ENCODE peak calls at places on chromosomes 12 and 14, in four cellular contexts. One of them, this sample, is unnamed. For H3K4me1, the result is how much of the 10 kb centered on the place peaks cover.

GRCh38 chr14:92991536-92991935 is 68.6 kb downstream of the CHGA start:
- DNase-seq in SK-N-SH: no peak
- DNase-seq in keratinocyte: no peak
- DNase-seq in ascending aorta: no peak
- DNase-seq in this sample: no peak

GRCh38 chr14:77804592-77804991 is 4.7 kb downstream of the ADCK1 start:
- DNase-seq in keratinocyte: peak
- DNase-seq in ascending aorta: no peak
- DNase-seq in SK-N-SH: no peak
- DNase-seq in this sample: no peak

GRCh38 chr12:3815096-3815766 is 58.0 kb downstream of the PARP11 start:
- DNase-seq in ascending aorta: no peak
- DNase-seq in keratinocyte: no peak
- DNase-seq in SK-N-SH: no peak
- DNase-seq in this sample: no peak

GRCh38 chr14:68210729-68211299 is 391.2 kb downstream of the RAD51B start:
- DNase-seq in SK-N-SH: no peak
- DNase-seq in keratinocyte: peak
- DNase-seq in ascending aorta: no peak
- DNase-seq in this sample: no peak

GRCh38 chr12:56375598-56376434 is 13.2 kb upstream of the APOF start:
- DNase-seq in SK-N-SH: no peak
- DNase-seq in ascending aorta: no peak
- DNase-seq in keratinocyte: no peak
- DNase-seq in this sample: no peak

GRCh38 chr12:6095269-6095668 is 29.2 kb downstream of the VWF start:
- DNase-seq in SK-N-SH: no peak
- DNase-seq in ascending aorta: no peak
- DNase-seq in keratinocyte: no peak
- DNase-seq in this sample: no peak

GRCh38 chr12:76696186-76696585 is 67.7 kb upstream of the ZDHHC17 start:
- DNase-seq in SK-N-SH: no peak
- DNase-seq in ascending aorta: no peak
- DNase-seq in keratinocyte: no peak
- DNase-seq in this sample: no peak

GRCh38 chr14:48373993-48374392 is 698.6 kb upstream of the MDGA2 start:
- DNase-seq in ascending aorta: no peak
- DNase-seq in SK-N-SH: no peak
- DNase-seq in keratinocyte: no peak
- DNase-seq in this sample: no peak

GRCh38 chr14:76918176-76918750 is 92.1 kb downstream of the LRRC74A start:
- DNase-seq in keratinocyte: no peak
- DNase-seq in ascending aorta: no peak
- DNase-seq in SK-N-SH: peak
- DNase-seq in this sample: peak

GRCh38 chr12:44774815-44775411 is 101.2 kb downstream of the NELL2 start:
- DNase-seq in SK-N-SH: peak
- DNase-seq in keratinocyte: no peak
- DNase-seq in ascending aorta: no peak
- DNase-seq in this sample: no peak

GRCh38 chr14:55832122-55832911 is 252.3 kb downstream of the KTN1 start:
- DNase-seq in ascending aorta: no peak
- DNase-seq in SK-N-SH: no peak
- DNase-seq in keratinocyte: no peak
- DNase-seq in this sample: no peak

GRCh38 chr12:79451365-79451764 is 239.4 kb downstream of the PAWR start:
- DNase-seq in ascending aorta: no peak
- DNase-seq in keratinocyte: no peak
- DNase-seq in SK-N-SH: no peak
- DNase-seq in this sample: no peak

GRCh38 chr12:14601692-14602091 is 34.0 kb upstream of the PLBD1 start:
- DNase-seq in ascending aorta: no peak
- DNase-seq in keratinocyte: no peak
- DNase-seq in SK-N-SH: no peak
- DNase-seq in this sample: no peak

GRCh38 chr14:97021571-97022171 is 224.5 kb downstream of the VRK1 start:
- DNase-seq in keratinocyte: no peak
- DNase-seq in SK-N-SH: no peak
- DNase-seq in ascending aorta: no peak
- DNase-seq in this sample: no peak

GRCh38 chr14:23568600-23569310 is 1.2 kb upstream of the AP1G2 start:
- DNase-seq in ascending aorta: no peak
- DNase-seq in SK-N-SH: peak
- DNase-seq in keratinocyte: no peak
- DNase-seq in this sample: no peak

GRCh38 chr14:78297843-78298242 is 127.7 kb downstream of the NRXN3 start:
- DNase-seq in ascending aorta: no peak
- DNase-seq in SK-N-SH: no peak
- DNase-seq in keratinocyte: no peak
- DNase-seq in this sample: no peak

GRCh38 chr14:22221508-22221907 is 367.5 kb downstream of the DAD1 start:
- DNase-seq in ascending aorta: no peak
- DNase-seq in SK-N-SH: peak
- DNase-seq in keratinocyte: no peak
- DNase-seq in this sample: no peak

GRCh38 chr14:91269076-91269991 is 24.8 kb upstream of the GPR68 start:
- DNase-seq in keratinocyte: no peak
- DNase-seq in ascending aorta: no peak
- DNase-seq in SK-N-SH: no peak
- DNase-seq in this sample: no peak

GRCh38 chr12:131456301-131457027 is 254.4 kb upstream of the SFSWAP start:
- DNase-seq in SK-N-SH: no peak
- DNase-seq in ascending aorta: no peak
- DNase-seq in keratinocyte: no peak
- DNase-seq in this sample: no peak

GRCh38 chr12:44852483-44852882 is 23.6 kb downstream of the NELL2 start:
- DNase-seq in ascending aorta: no peak
- DNase-seq in keratinocyte: no peak
- DNase-seq in SK-N-SH: no peak
- DNase-seq in this sample: no peak

GRCh38 chr12:124914392-124915248 is at the start of gene UBC:
- DNase-seq in ascending aorta: peak
- DNase-seq in SK-N-SH: peak
- DNase-seq in keratinocyte: no peak
- DNase-seq in this sample: peak

GRCh38 chr12:132908145-132909029 is 21.0 kb upstream of the CHFR start:
- DNase-seq in SK-N-SH: peak
- DNase-seq in ascending aorta: peak
- DNase-seq in keratinocyte: peak
- DNase-seq in this sample: peak

GRCh38 chr12:42070056-42070455 is 74.6 kb downstream of the GXYLT1 start:
- DNase-seq in SK-N-SH: no peak
- DNase-seq in keratinocyte: no peak
- DNase-seq in ascending aorta: no peak
- DNase-seq in this sample: no peak

GRCh38 chr12:116971222-116971621 is 60.5 kb downstream of the FBXW8 start:
- DNase-seq in keratinocyte: no peak
- DNase-seq in ascending aorta: no peak
- DNase-seq in SK-N-SH: no peak
- DNase-seq in this sample: no peak

GRCh38 chr12:65965358-65965757 is 141.1 kb downstream of the HMGA2 start:
- DNase-seq in ascending aorta: no peak
- DNase-seq in SK-N-SH: no peak
- DNase-seq in keratinocyte: no peak
- DNase-seq in this sample: no peak

GRCh38 chr12:100401660-100402059 is 44.8 kb downstream of the SLC17A8 start:
- DNase-seq in ascending aorta: no peak
- DNase-seq in SK-N-SH: no peak
- DNase-seq in keratinocyte: peak
- DNase-seq in this sample: no peak

GRCh38 chr12:28974166-28974565 is 174.9 kb upstream of the FAR2 start:
- DNase-seq in ascending aorta: no peak
- DNase-seq in keratinocyte: no peak
- DNase-seq in SK-N-SH: no peak
- DNase-seq in this sample: no peak

GRCh38 chr12:56601503-56601902 is 28.6 kb downstream of the BAZ2A start:
- DNase-seq in SK-N-SH: peak
- DNase-seq in ascending aorta: no peak
- DNase-seq in keratinocyte: no peak
- DNase-seq in this sample: no peak

GRCh38 chr12:93140801-93141200 is 211.7 kb upstream of the EEA1 start:
- DNase-seq in SK-N-SH: no peak
- DNase-seq in ascending aorta: no peak
- DNase-seq in keratinocyte: no peak
- DNase-seq in this sample: no peak

GRCh38 chr12:109544955-109545531 is 28.3 kb downstream of the MMAB start:
- DNase-seq in ascending aorta: no peak
- DNase-seq in keratinocyte: no peak
- DNase-seq in SK-N-SH: peak
- DNase-seq in this sample: no peak

GRCh38 chr14:67820428-67820881 is 876 bp downstream of the RAD51B start:
- DNase-seq in keratinocyte: no peak
- DNase-seq in SK-N-SH: peak
- DNase-seq in ascending aorta: no peak
- DNase-seq in this sample: no peak

GRCh38 chr14:43341921-43342320 is 1165.2 kb downstream of the FSCB start:
- DNase-seq in keratinocyte: no peak
- DNase-seq in SK-N-SH: no peak
- DNase-seq in ascending aorta: no peak
- DNase-seq in this sample: no peak

GRCh38 chr12:104207416-104207941 is 8.1 kb upstream of the TXNRD1 start:
- DNase-seq in keratinocyte: no peak
- DNase-seq in SK-N-SH: no peak
- DNase-seq in ascending aorta: no peak
- DNase-seq in this sample: no peak

GRCh38 chr12:16606936-16607335 is 974 bp upstream of the LMO3 start:
- DNase-seq in SK-N-SH: no peak
- DNase-seq in ascending aorta: no peak
- DNase-seq in keratinocyte: no peak
- DNase-seq in this sample: no peak

GRCh38 chr12:16606201-16606849 is 363 bp upstream of the LMO3 start:
- DNase-seq in SK-N-SH: peak
- DNase-seq in ascending aorta: no peak
- DNase-seq in keratinocyte: no peak
- DNase-seq in this sample: peak

GRCh38 chr12:16608346-16608745 is 2.4 kb upstream of the LMO3 start:
- DNase-seq in SK-N-SH: no peak
- DNase-seq in keratinocyte: no peak
- DNase-seq in ascending aorta: no peak
- DNase-seq in this sample: no peak

GRCh38 chr12:16609140-16609539 is 3.2 kb upstream of the LMO3 start:
- DNase-seq in keratinocyte: no peak
- DNase-seq in SK-N-SH: no peak
- DNase-seq in ascending aorta: no peak
- DNase-seq in this sample: no peak

GRCh38 chr12:16607895-16608294 is 1.9 kb upstream of the LMO3 start:
- DNase-seq in keratinocyte: no peak
- DNase-seq in SK-N-SH: no peak
- DNase-seq in ascending aorta: no peak
- DNase-seq in this sample: peak
- H3K4me3 ChIP-seq in keratinocyte: no peak
- H3K4me3 ChIP-seq in SK-N-SH: no peak
- H3K4me3 ChIP-seq in ascending aorta: peak
- H3K4me3 ChIP-seq in this sample: peak

GRCh38 chr14:51862171-51862838 is 1.9 kb downstream of the GNG2 start:
- DNase-seq in ascending aorta: no peak
- DNase-seq in SK-N-SH: no peak
- DNase-seq in keratinocyte: no peak
- DNase-seq in this sample: no peak

GRCh38 chr14:51862839-51863235 is 2.4 kb downstream of the GNG2 start:
- DNase-seq in SK-N-SH: no peak
- DNase-seq in keratinocyte: no peak
- DNase-seq in ascending aorta: no peak
- DNase-seq in this sample: no peak

GRCh38 chr14:51860164-51860835 is at the start of gene GNG2:
- DNase-seq in SK-N-SH: peak
- DNase-seq in keratinocyte: no peak
- DNase-seq in ascending aorta: peak
- DNase-seq in this sample: peak

GRCh38 chr14:51859136-51859535 is 1.3 kb upstream of the GNG2 start:
- DNase-seq in ascending aorta: no peak
- DNase-seq in keratinocyte: no peak
- DNase-seq in SK-N-SH: no peak
- DNase-seq in this sample: no peak

GRCh38 chr14:51860836-51861583 is 598 bp downstream of the GNG2 start:
- DNase-seq in SK-N-SH: peak
- DNase-seq in keratinocyte: no peak
- DNase-seq in ascending aorta: no peak
- DNase-seq in this sample: no peak
- H3K4me1 ChIP-seq in SK-N-SH: under half
- H3K4me1 ChIP-seq in keratinocyte: under half
- H3K4me1 ChIP-seq in ascending aorta: under half
- H3K4me1 ChIP-seq in this sample: under half

GRCh38 chr12:12398026-12398859 is 41.4 kb downstream of the BORCS5 start:
- DNase-seq in ascending aorta: no peak
- DNase-seq in keratinocyte: peak
- DNase-seq in SK-N-SH: no peak
- DNase-seq in this sample: no peak
- TF ChIP-seq CTCF in ascending aorta: no peak
- TF ChIP-seq CTCF in keratinocyte: peak
- TF ChIP-seq CTCF in SK-N-SH: peak
- TF ChIP-seq CTCF in this sample: no peak

GRCh38 chr12:102964872-102965271 is 7.4 kb downstream of the ASCL1 start:
- DNase-seq in ascending aorta: no peak
- DNase-seq in keratinocyte: no peak
- DNase-seq in SK-N-SH: peak
- DNase-seq in this sample: peak
- H3K4me3 ChIP-seq in ascending aorta: no peak
- H3K4me3 ChIP-seq in keratinocyte: no peak
- H3K4me3 ChIP-seq in SK-N-SH: no peak
- H3K4me3 ChIP-seq in this sample: no peak

GRCh38 chr12:46449161-46449715 is 76.7 kb upstream of the SLC38A2 start:
- DNase-seq in ascending aorta: no peak
- DNase-seq in keratinocyte: no peak
- DNase-seq in SK-N-SH: no peak
- DNase-seq in this sample: no peak
- H3K4me1 ChIP-seq in ascending aorta: under half
- H3K4me1 ChIP-seq in keratinocyte: half or more
- H3K4me1 ChIP-seq in SK-N-SH: under half
- H3K4me1 ChIP-seq in this sample: under half

This sample was measured in lower lobe of right lung.